ENCODE peak calls at places on chromosomes 13 and 19, in six cellular contexts. One of them, this sample, is unnamed.

GRCh38 chr13:53343345-53343744 is 314.7 kb downstream of the OLFM4 start:
- DNase-seq in RPMI7951: no peak
- DNase-seq in T-helper 17 cell: no peak
- DNase-seq in dermis blood vessel endothelial cell: no peak
- DNase-seq in activated CD4-positive, alpha-beta T cell treated with anti-CD3 and anti-CD28 coated beads for 24 hours: no peak
- DNase-seq in stimulated activated CD8-positive, alpha-beta memory T cell treated with anti-CD3 and anti-CD28 coated beads, Interleukin-15, amount 100 ng/mL, for 48 hours: no peak
- DNase-seq in this sample: no peak

GRCh38 chr13:57640582-57640981 is 9.0 kb downstream of the PCDH17 start:
- DNase-seq in RPMI7951: no peak
- DNase-seq in T-helper 17 cell: no peak
- DNase-seq in dermis blood vessel endothelial cell: no peak
- DNase-seq in activated CD4-positive, alpha-beta T cell treated with anti-CD3 and anti-CD28 coated beads for 24 hours: no peak
- DNase-seq in stimulated activated CD8-positive, alpha-beta memory T cell treated with anti-CD3 and anti-CD28 coated beads, Interleukin-15, amount 100 ng/mL, for 48 hours: no peak
- DNase-seq in this sample: no peak

GRCh38 chr13:106446011-106446410 is 89.5 kb downstream of the EFNB2 start:
- DNase-seq in RPMI7951: peak; percentile 72
- DNase-seq in T-helper 17 cell: no peak
- DNase-seq in dermis blood vessel endothelial cell: no peak
- DNase-seq in activated CD4-positive, alpha-beta T cell treated with anti-CD3 and anti-CD28 coated beads for 24 hours: no peak
- DNase-seq in stimulated activated CD8-positive, alpha-beta memory T cell treated with anti-CD3 and anti-CD28 coated beads, Interleukin-15, amount 100 ng/mL, for 48 hours: no peak
- DNase-seq in this sample: peak; percentile 18

GRCh38 chr19:54196514-54196913 is 4.1 kb upstream of the RPS9 start:
- DNase-seq in RPMI7951: no peak
- DNase-seq in T-helper 17 cell: no peak
- DNase-seq in dermis blood vessel endothelial cell: no peak
- DNase-seq in activated CD4-positive, alpha-beta T cell treated with anti-CD3 and anti-CD28 coated beads for 24 hours: no peak
- DNase-seq in stimulated activated CD8-positive, alpha-beta memory T cell treated with anti-CD3 and anti-CD28 coated beads, Interleukin-15, amount 100 ng/mL, for 48 hours: no peak
- DNase-seq in this sample: no peak

GRCh38 chr13:52414963-52415362 is 9.0 kb upstream of the THSD1 start:
- DNase-seq in RPMI7951: no peak
- DNase-seq in T-helper 17 cell: no peak
- DNase-seq in dermis blood vessel endothelial cell: peak; percentile 57
- DNase-seq in activated CD4-positive, alpha-beta T cell treated with anti-CD3 and anti-CD28 coated beads for 24 hours: no peak
- DNase-seq in stimulated activated CD8-positive, alpha-beta memory T cell treated with anti-CD3 and anti-CD28 coated beads, Interleukin-15, amount 100 ng/mL, for 48 hours: no peak
- DNase-seq in this sample: no peak

GRCh38 chr19:10929402-10929794 is 787 bp downstream of the TIMM29 start:
- DNase-seq in RPMI7951: no peak
- DNase-seq in T-helper 17 cell: no peak
- DNase-seq in dermis blood vessel endothelial cell: no peak
- DNase-seq in activated CD4-positive, alpha-beta T cell treated with anti-CD3 and anti-CD28 coated beads for 24 hours: no peak
- DNase-seq in stimulated activated CD8-positive, alpha-beta memory T cell treated with anti-CD3 and anti-CD28 coated beads, Interleukin-15, amount 100 ng/mL, for 48 hours: no peak
- DNase-seq in this sample: no peak

GRCh38 chr13:100552755-100553154 is 35.8 kb downstream of the GGACT start:
- DNase-seq in RPMI7951: no peak
- DNase-seq in T-helper 17 cell: no peak
- DNase-seq in dermis blood vessel endothelial cell: no peak
- DNase-seq in activated CD4-positive, alpha-beta T cell treated with anti-CD3 and anti-CD28 coated beads for 24 hours: no peak
- DNase-seq in stimulated activated CD8-positive, alpha-beta memory T cell treated with anti-CD3 and anti-CD28 coated beads, Interleukin-15, amount 100 ng/mL, for 48 hours: no peak
- DNase-seq in this sample: no peak

GRCh38 chr19:33724021-33724722 is 72.5 kb upstream of the KCTD15 start:
- DNase-seq in RPMI7951: no peak
- DNase-seq in T-helper 17 cell: no peak
- DNase-seq in dermis blood vessel endothelial cell: no peak
- DNase-seq in activated CD4-positive, alpha-beta T cell treated with anti-CD3 and anti-CD28 coated beads for 24 hours: no peak
- DNase-seq in stimulated activated CD8-positive, alpha-beta memory T cell treated with anti-CD3 and anti-CD28 coated beads, Interleukin-15, amount 100 ng/mL, for 48 hours: no peak
- DNase-seq in this sample: no peak

GRCh38 chr19:292281-292884 is 1.2 kb upstream of the PLPP2 start:
- DNase-seq in RPMI7951: no peak
- DNase-seq in T-helper 17 cell: no peak
- DNase-seq in dermis blood vessel endothelial cell: no peak
- DNase-seq in activated CD4-positive, alpha-beta T cell treated with anti-CD3 and anti-CD28 coated beads for 24 hours: no peak
- DNase-seq in stimulated activated CD8-positive, alpha-beta memory T cell treated with anti-CD3 and anti-CD28 coated beads, Interleukin-15, amount 100 ng/mL, for 48 hours: no peak
- DNase-seq in this sample: no peak

GRCh38 chr19:15213715-15214381 is 13.1 kb upstream of the NOTCH3 start:
- DNase-seq in RPMI7951: no peak
- DNase-seq in T-helper 17 cell: no peak
- DNase-seq in dermis blood vessel endothelial cell: no peak
- DNase-seq in activated CD4-positive, alpha-beta T cell treated with anti-CD3 and anti-CD28 coated beads for 24 hours: no peak
- DNase-seq in stimulated activated CD8-positive, alpha-beta memory T cell treated with anti-CD3 and anti-CD28 coated beads, Interleukin-15, amount 100 ng/mL, for 48 hours: no peak
- DNase-seq in this sample: peak; percentile 46

GRCh38 chr13:41004875-41005693 is 14.0 kb downstream of the ELF1 start:
- DNase-seq in RPMI7951: peak; percentile 52
- DNase-seq in T-helper 17 cell: no peak
- DNase-seq in dermis blood vessel endothelial cell: peak; percentile 43
- DNase-seq in activated CD4-positive, alpha-beta T cell treated with anti-CD3 and anti-CD28 coated beads for 24 hours: no peak
- DNase-seq in stimulated activated CD8-positive, alpha-beta memory T cell treated with anti-CD3 and anti-CD28 coated beads, Interleukin-15, amount 100 ng/mL, for 48 hours: no peak
- DNase-seq in this sample: no peak

GRCh38 chr19:48403606-48404005 is 10.1 kb downstream of the GRIN2D start:
- DNase-seq in RPMI7951: peak; percentile 77
- DNase-seq in T-helper 17 cell: no peak
- DNase-seq in dermis blood vessel endothelial cell: peak; percentile 75
- DNase-seq in activated CD4-positive, alpha-beta T cell treated with anti-CD3 and anti-CD28 coated beads for 24 hours: no peak
- DNase-seq in stimulated activated CD8-positive, alpha-beta memory T cell treated with anti-CD3 and anti-CD28 coated beads, Interleukin-15, amount 100 ng/mL, for 48 hours: no peak
- DNase-seq in this sample: no peak

GRCh38 chr19:46346821-46347571 is at the start of gene PPP5C:
- DNase-seq in RPMI7951: peak; percentile 94
- DNase-seq in T-helper 17 cell: peak; percentile 76
- DNase-seq in dermis blood vessel endothelial cell: peak; percentile 96
- DNase-seq in activated CD4-positive, alpha-beta T cell treated with anti-CD3 and anti-CD28 coated beads for 24 hours: peak; percentile 86
- DNase-seq in stimulated activated CD8-positive, alpha-beta memory T cell treated with anti-CD3 and anti-CD28 coated beads, Interleukin-15, amount 100 ng/mL, for 48 hours: peak; percentile 87
- DNase-seq in this sample: peak; percentile 92

GRCh38 chr13:31276386-31276785 is 76.6 kb downstream of the B3GLCT start:
- DNase-seq in RPMI7951: no peak
- DNase-seq in T-helper 17 cell: no peak
- DNase-seq in dermis blood vessel endothelial cell: no peak
- DNase-seq in activated CD4-positive, alpha-beta T cell treated with anti-CD3 and anti-CD28 coated beads for 24 hours: no peak
- DNase-seq in stimulated activated CD8-positive, alpha-beta memory T cell treated with anti-CD3 and anti-CD28 coated beads, Interleukin-15, amount 100 ng/mL, for 48 hours: no peak
- DNase-seq in this sample: no peak

GRCh38 chr13:32454886-32455593 is 27.1 kb upstream of the N4BP2L1 start:
- DNase-seq in RPMI7951: no peak
- DNase-seq in T-helper 17 cell: no peak
- DNase-seq in dermis blood vessel endothelial cell: no peak
- DNase-seq in activated CD4-positive, alpha-beta T cell treated with anti-CD3 and anti-CD28 coated beads for 24 hours: no peak
- DNase-seq in stimulated activated CD8-positive, alpha-beta memory T cell treated with anti-CD3 and anti-CD28 coated beads, Interleukin-15, amount 100 ng/mL, for 48 hours: no peak
- DNase-seq in this sample: no peak

GRCh38 chr13:29754486-29754806 is 96.0 kb downstream of the UBL3 start:
- DNase-seq in RPMI7951: peak; percentile 81
- DNase-seq in T-helper 17 cell: no peak
- DNase-seq in dermis blood vessel endothelial cell: peak; percentile 45
- DNase-seq in activated CD4-positive, alpha-beta T cell treated with anti-CD3 and anti-CD28 coated beads for 24 hours: no peak
- DNase-seq in stimulated activated CD8-positive, alpha-beta memory T cell treated with anti-CD3 and anti-CD28 coated beads, Interleukin-15, amount 100 ng/mL, for 48 hours: no peak
- DNase-seq in this sample: no peak

GRCh38 chr19:29667390-29667783 is 2.1 kb downstream of the PLEKHF1 start:
- DNase-seq in RPMI7951: no peak
- DNase-seq in T-helper 17 cell: no peak
- DNase-seq in dermis blood vessel endothelial cell: no peak
- DNase-seq in activated CD4-positive, alpha-beta T cell treated with anti-CD3 and anti-CD28 coated beads for 24 hours: no peak
- DNase-seq in stimulated activated CD8-positive, alpha-beta memory T cell treated with anti-CD3 and anti-CD28 coated beads, Interleukin-15, amount 100 ng/mL, for 48 hours: no peak
- DNase-seq in this sample: no peak

GRCh38 chr13:28401303-28402056 is 93.4 kb downstream of the FLT1 start:
- DNase-seq in RPMI7951: peak; percentile 62
- DNase-seq in T-helper 17 cell: no peak
- DNase-seq in dermis blood vessel endothelial cell: peak; percentile 93
- DNase-seq in activated CD4-positive, alpha-beta T cell treated with anti-CD3 and anti-CD28 coated beads for 24 hours: no peak
- DNase-seq in stimulated activated CD8-positive, alpha-beta memory T cell treated with anti-CD3 and anti-CD28 coated beads, Interleukin-15, amount 100 ng/mL, for 48 hours: no peak
- DNase-seq in this sample: no peak

GRCh38 chr19:52638601-52639000 is 446 bp upstream of the ZNF83 start:
- DNase-seq in RPMI7951: peak; percentile 80
- DNase-seq in T-helper 17 cell: no peak
- DNase-seq in dermis blood vessel endothelial cell: peak; percentile 55
- DNase-seq in activated CD4-positive, alpha-beta T cell treated with anti-CD3 and anti-CD28 coated beads for 24 hours: no peak
- DNase-seq in stimulated activated CD8-positive, alpha-beta memory T cell treated with anti-CD3 and anti-CD28 coated beads, Interleukin-15, amount 100 ng/mL, for 48 hours: no peak
- DNase-seq in this sample: peak; percentile 22

GRCh38 chr19:13010038-13010991 is 15.0 kb downstream of the NFIX start:
- DNase-seq in RPMI7951: no peak
- DNase-seq in T-helper 17 cell: no peak
- DNase-seq in dermis blood vessel endothelial cell: no peak
- DNase-seq in activated CD4-positive, alpha-beta T cell treated with anti-CD3 and anti-CD28 coated beads for 24 hours: no peak
- DNase-seq in stimulated activated CD8-positive, alpha-beta memory T cell treated with anti-CD3 and anti-CD28 coated beads, Interleukin-15, amount 100 ng/mL, for 48 hours: no peak
- DNase-seq in this sample: no peak

GRCh38 chr19:38900220-38900629 is 456 bp downstream of the NFKBIB start:
- DNase-seq in RPMI7951: no peak
- DNase-seq in T-helper 17 cell: no peak
- DNase-seq in dermis blood vessel endothelial cell: no peak
- DNase-seq in activated CD4-positive, alpha-beta T cell treated with anti-CD3 and anti-CD28 coated beads for 24 hours: no peak
- DNase-seq in stimulated activated CD8-positive, alpha-beta memory T cell treated with anti-CD3 and anti-CD28 coated beads, Interleukin-15, amount 100 ng/mL, for 48 hours: no peak
- DNase-seq in this sample: no peak

GRCh38 chr19:43780706-43781525 is at the start of gene KCNN4:
- DNase-seq in RPMI7951: peak; percentile 92
- DNase-seq in T-helper 17 cell: peak; percentile 58
- DNase-seq in dermis blood vessel endothelial cell: no peak
- DNase-seq in activated CD4-positive, alpha-beta T cell treated with anti-CD3 and anti-CD28 coated beads for 24 hours: peak; percentile 61
- DNase-seq in stimulated activated CD8-positive, alpha-beta memory T cell treated with anti-CD3 and anti-CD28 coated beads, Interleukin-15, amount 100 ng/mL, for 48 hours: peak; percentile 62
- DNase-seq in this sample: no peak

GRCh38 chr19:51417807-51418152 is 338 bp upstream of the SIGLEC10 start:
- DNase-seq in RPMI7951: no peak
- DNase-seq in T-helper 17 cell: no peak
- DNase-seq in dermis blood vessel endothelial cell: no peak
- DNase-seq in activated CD4-positive, alpha-beta T cell treated with anti-CD3 and anti-CD28 coated beads for 24 hours: no peak
- DNase-seq in stimulated activated CD8-positive, alpha-beta memory T cell treated with anti-CD3 and anti-CD28 coated beads, Interleukin-15, amount 100 ng/mL, for 48 hours: no peak
- DNase-seq in this sample: no peak

GRCh38 chr19:7844951-7845350 is 14.9 kb downstream of the EVI5L start:
- DNase-seq in RPMI7951: no peak
- DNase-seq in T-helper 17 cell: no peak
- DNase-seq in dermis blood vessel endothelial cell: no peak
- DNase-seq in activated CD4-positive, alpha-beta T cell treated with anti-CD3 and anti-CD28 coated beads for 24 hours: no peak
- DNase-seq in stimulated activated CD8-positive, alpha-beta memory T cell treated with anti-CD3 and anti-CD28 coated beads, Interleukin-15, amount 100 ng/mL, for 48 hours: no peak
- DNase-seq in this sample: no peak

GRCh38 chr13:107375701-107376350 is 807.9 kb upstream of the ARGLU1 start:
- DNase-seq in RPMI7951: peak; percentile 22
- DNase-seq in T-helper 17 cell: no peak
- DNase-seq in dermis blood vessel endothelial cell: peak; percentile 83
- DNase-seq in activated CD4-positive, alpha-beta T cell treated with anti-CD3 and anti-CD28 coated beads for 24 hours: no peak
- DNase-seq in stimulated activated CD8-positive, alpha-beta memory T cell treated with anti-CD3 and anti-CD28 coated beads, Interleukin-15, amount 100 ng/mL, for 48 hours: no peak
- DNase-seq in this sample: no peak

GRCh38 chr19:19661675-19662251 is 1.7 kb downstream of the ATP13A1 start:
- DNase-seq in RPMI7951: no peak
- DNase-seq in T-helper 17 cell: peak; percentile 23
- DNase-seq in dermis blood vessel endothelial cell: no peak
- DNase-seq in activated CD4-positive, alpha-beta T cell treated with anti-CD3 and anti-CD28 coated beads for 24 hours: no peak
- DNase-seq in stimulated activated CD8-positive, alpha-beta memory T cell treated with anti-CD3 and anti-CD28 coated beads, Interleukin-15, amount 100 ng/mL, for 48 hours: no peak
- DNase-seq in this sample: no peak

This sample was measured in nephron progenitor cell.